ENCODE peak calls at places on chromosome 11, in nine cellular contexts. P is fibroblast of lung, O is A549, S is fibroblast of mammary gland, G is heart right ventricle, N is thoracic aorta, A is endothelial cell of umbilical vein, B is neural progenitor cell, C is choroid plexus epithelial cell. L is an unnamed sample.

GRCh38 chr11:93370260-93370659 is 39.7 kb downstream of the DEUP1 start:
- DNase-seq in P (peak), O (no peak), S (peak), A (no peak), B (no peak), C (peak), G (no peak), N (no peak), L (no peak)

GRCh38 chr11:34302046-34302921 is 55.5 kb downstream of the ABTB2 start:
- DNase-seq in P (peak), S (peak), G (no peak), A (no peak), C (peak), O (no peak), B (no peak), N (no peak), L (peak)

GRCh38 chr11:128678017-128678416 is 15.9 kb upstream of the FLI1 start:
- DNase-seq in O (no peak), N (no peak), C (no peak), S (no peak), P (no peak), G (no peak), A (peak), B (no peak), L (no peak)

GRCh38 chr11:76173663-76174062 is 32.6 kb downstream of the WNT11 start:
- DNase-seq in O (no peak), G (no peak), B (no peak), S (no peak), N (no peak), A (no peak), P (no peak), C (no peak), L (no peak)

GRCh38 chr11:134939905-134940304 is 527.9 kb upstream of the B3GAT1 start:
- DNase-seq in C (peak), O (no peak), A (no peak), G (peak), S (no peak), P (no peak), N (no peak), B (peak), L (no peak)

GRCh38 chr11:30326114-30326783 is 3.3 kb downstream of the ARL14EP start:
- DNase-seq in B (no peak), N (no peak), S (peak), O (no peak), P (no peak), G (no peak), A (no peak), C (peak), L (no peak)

GRCh38 chr11:46422588-46422987 is 31.0 kb upstream of the CHRM4 start:
- DNase-seq in A (no peak), B (no peak), O (no peak), C (no peak), N (no peak), S (no peak), P (peak), G (no peak), L (no peak)

GRCh38 chr11:82906236-82906635 is 4.7 kb downstream of the DDIAS start:
- DNase-seq in O (no peak), G (no peak), S (peak), N (no peak), A (peak), B (peak), P (peak), C (peak), L (peak)

GRCh38 chr11:107898270-107898669 is 30.0 kb upstream of the RAB39A start:
- DNase-seq in O (peak), G (no peak), A (peak), P (peak), S (peak), N (no peak), C (peak), B (peak), L (peak)

GRCh38 chr11:65496304-65497140 is 2.3 kb upstream of the MALAT1 start:
- DNase-seq in A (peak), P (peak), C (peak), B (no peak), S (peak), N (no peak), O (no peak), G (peak), L (peak)

GRCh38 chr11:82848829-82849228 is 51.4 kb downstream of the PRCP start:
- DNase-seq in C (no peak), P (no peak), B (no peak), G (no peak), N (no peak), A (no peak), O (no peak), S (no peak), L (no peak)

GRCh38 chr11:60929774-60930173 is 5.5 kb downstream of the TMEM132A start:
- DNase-seq in G (no peak), C (no peak), A (no peak), S (no peak), N (no peak), P (no peak), O (no peak), B (no peak), L (no peak)

GRCh38 chr11:111982532-111983186 is 42.5 kb upstream of the DLAT start:
- DNase-seq in O (no peak), P (no peak), G (no peak), S (no peak), B (peak), A (no peak), C (no peak), N (no peak), L (no peak)

GRCh38 chr11:26332572-26332915 is 614 bp downstream of the ANO3 start:
- DNase-seq in S (peak), O (no peak), N (no peak), P (peak), C (peak), B (no peak), G (no peak), A (no peak), L (peak)

GRCh38 chr11:26330255-26330654 is 1.7 kb upstream of the ANO3 start:
- DNase-seq in P (no peak), S (no peak), G (no peak), N (no peak), C (no peak), B (no peak), A (no peak), O (no peak), L (no peak)

GRCh38 chr11:26335903-26336302 is 4.0 kb downstream of the ANO3 start:
- DNase-seq in C (no peak), G (no peak), A (no peak), O (no peak), S (peak), N (no peak), P (peak), B (no peak), L (no peak)

GRCh38 chr11:26333906-26334305 is 2.0 kb downstream of the ANO3 start:
- DNase-seq in O (no peak), A (no peak), G (no peak), P (peak), B (no peak), N (no peak), C (peak), S (peak), L (peak)

DNA sequence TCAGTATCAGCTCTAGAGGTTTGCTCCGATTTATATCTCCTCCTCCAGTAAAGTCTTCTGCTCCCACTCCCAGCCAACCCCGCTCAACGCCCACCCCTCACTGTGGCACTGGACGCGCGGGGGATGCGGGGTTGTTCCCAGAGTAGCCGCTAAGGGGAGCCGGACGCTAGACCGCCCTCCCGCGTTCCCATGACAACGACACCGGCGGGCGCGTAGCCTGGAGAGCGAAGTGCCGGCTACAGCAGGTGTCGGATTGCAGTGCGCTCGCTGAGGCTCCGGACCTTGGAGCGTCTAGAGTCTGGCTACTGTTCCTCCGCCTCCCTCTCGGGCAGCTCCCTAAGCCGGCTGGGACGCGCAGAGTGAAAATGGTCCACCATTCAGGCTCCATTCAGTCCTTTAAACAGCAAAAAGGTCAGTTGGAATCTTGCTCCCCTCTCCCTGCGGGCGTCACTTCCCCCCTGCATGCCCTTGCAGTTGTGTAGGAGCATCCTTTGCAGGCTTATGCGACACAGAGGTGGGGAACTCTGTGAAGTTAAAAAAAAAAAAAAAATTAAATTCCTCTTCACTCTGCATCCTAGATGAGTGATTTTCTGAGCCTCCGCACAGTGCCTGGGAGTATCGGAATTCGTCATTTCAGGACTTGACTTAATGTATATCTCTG is at the start of gene ANO3:
- DNase-seq in S (peak), G (peak), N (no peak), C (peak), O (peak), B (peak), P (peak), A (peak), L (peak)
- TF ChIP-seq CTCF in S (peak), G (peak), N (peak), C (peak), O (peak), B (peak), P (peak), A (peak), L (peak)

DNA sequence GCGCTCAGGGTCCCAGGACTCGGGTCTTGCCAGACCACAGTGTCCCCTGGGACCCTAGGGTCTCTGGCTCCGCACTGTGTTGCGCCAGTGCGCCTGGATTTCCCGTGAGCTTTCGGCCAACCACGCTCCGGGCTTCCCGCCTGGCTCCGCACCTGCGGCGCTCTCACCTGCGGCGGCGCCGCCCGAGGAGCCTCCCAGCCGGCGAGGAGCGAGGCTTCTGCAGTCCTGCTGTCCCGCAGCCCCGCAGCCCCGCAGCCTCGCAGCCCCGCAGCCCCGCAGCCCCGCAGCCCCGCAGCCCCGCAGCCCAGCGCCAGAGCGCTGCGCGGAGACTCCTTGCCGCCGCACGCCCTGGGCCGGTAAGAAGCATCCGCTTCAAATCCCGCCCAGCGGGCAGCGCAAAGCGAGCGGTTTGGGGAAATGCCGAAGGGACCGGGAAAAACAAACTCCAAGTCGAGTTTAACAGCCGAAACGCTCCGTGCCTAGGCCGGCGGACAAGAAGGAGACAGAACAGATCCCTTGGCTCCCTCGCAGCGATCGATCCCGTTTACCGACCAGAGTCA is 936 bp downstream of the ALX4 start:
- DNase-seq in N (no peak), B (peak), A (no peak), P (no peak), G (no peak), O (no peak), C (no peak), S (no peak), L (no peak)
- H3K4me3 ChIP-seq in N (peak), B (peak), A (no peak), P (no peak), G (peak), O (peak), C (peak), S (no peak), L (no peak)

GRCh38 chr11:127136438-127136837 is 135.9 kb upstream of the KIRREL3 start:
- DNase-seq in S (no peak), O (no peak), B (no peak), N (no peak), C (no peak), G (no peak), P (no peak), A (no peak), L (no peak)
- TF ChIP-seq CTCF in S (no peak), O (no peak), B (peak), N (no peak), C (no peak), G (no peak), P (no peak), A (no peak), L (no peak)

DNA sequence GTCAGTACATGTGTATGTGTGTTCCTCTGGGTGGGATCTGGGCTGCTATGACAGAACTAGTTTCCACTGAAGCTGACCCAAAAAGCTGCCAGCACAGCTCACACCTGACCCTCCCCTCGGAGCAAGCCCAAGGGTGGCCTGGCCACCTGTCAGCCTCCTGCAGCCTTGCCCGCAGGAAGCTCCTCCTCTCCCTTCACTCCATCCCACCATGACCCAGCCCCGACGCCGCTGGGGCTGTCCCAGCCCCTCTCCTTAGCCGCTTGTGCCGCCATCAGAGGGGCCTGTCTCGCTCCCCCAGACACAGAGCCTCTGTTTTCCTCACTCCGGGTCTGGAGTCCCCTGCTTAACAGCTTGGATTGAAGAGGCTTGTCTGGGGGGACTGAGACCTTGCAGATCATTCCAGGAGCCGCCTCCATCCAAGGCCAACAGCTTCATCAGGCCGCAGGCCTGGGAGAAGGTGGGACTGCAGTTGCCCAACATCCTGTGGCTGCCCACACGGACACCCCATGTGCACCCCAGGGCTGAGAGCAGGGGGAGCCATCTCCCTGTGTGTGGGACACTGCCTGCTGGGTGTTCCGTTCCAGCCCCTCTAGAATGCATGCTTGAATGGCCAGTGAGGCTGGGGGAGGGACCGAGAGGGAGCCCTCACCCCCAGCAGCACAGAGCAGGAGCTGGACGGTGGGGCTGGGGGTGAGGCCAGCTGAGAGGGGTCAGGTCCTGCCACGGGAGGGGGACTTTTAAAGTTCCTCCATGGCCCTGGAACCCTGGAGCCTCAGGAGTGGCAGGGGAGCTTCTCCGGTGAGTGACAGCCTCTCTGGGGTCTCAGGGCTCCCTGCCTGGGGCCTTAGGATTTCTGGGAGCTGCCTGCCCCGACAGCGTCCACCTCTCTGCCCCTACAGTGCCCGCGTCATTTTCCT is 696 bp downstream of the MRGPRF start:
- DNase-seq in B (peak), C (peak), N (no peak), A (no peak), G (no peak), S (peak), P (peak), O (no peak), L (no peak)
- H3K4me3 ChIP-seq in B (peak), C (peak), N (peak), A (no peak), G (peak), S (peak), P (peak), O (no peak), L (peak)